ENCODE peak calls at places on chromosome X, in ten cellular contexts. X, N, U, L, Y, D, A, P, W and E are unnamed samples.

GRCh38 chrX:71253253-71254091 is 468 bp downstream of the ZMYM3 start:
- DNase-seq in L (peak; percentile 32), Y (peak; percentile 71), A (peak; percentile 57), P (peak; percentile 49), N (peak; percentile 47), U (no peak), W (peak; percentile 66), D (no peak), X (peak; percentile 30), E (peak; percentile 10)

GRCh38 chrX:153969904-153970397 is 1.7 kb downstream of the HCFC1 start:
- DNase-seq in X (no peak), N (no peak), A (no peak), W (peak; percentile 18), P (no peak), L (peak; percentile 23), D (no peak), U (no peak), Y (peak; percentile 61), E (peak; percentile 49)

GRCh38 chrX:40108084-40108958 is 10.6 kb upstream of the BCOR start:
- DNase-seq in D (no peak), A (peak; percentile 46), X (no peak), U (no peak), W (peak; percentile 28), P (peak; percentile 72), N (peak; percentile 54), L (peak; percentile 67), Y (no peak), E (no peak)

GRCh38 chrX:75301060-75301459 is 27.2 kb downstream of the UPRT start:
- DNase-seq in N (no peak), L (no peak), X (no peak), A (no peak), W (no peak), D (no peak), U (no peak), Y (no peak), P (no peak), E (peak; percentile 32)

GRCh38 chrX:11792461-11793421 is 34.7 kb downstream of the MSL3 start:
- DNase-seq in D (no peak), Y (no peak), A (no peak), X (peak; percentile 65), N (peak; percentile 43), P (no peak), W (no peak), L (no peak), U (no peak), E (no peak)

GRCh38 chrX:39972340-39972739 is 125.4 kb downstream of the BCOR start:
- DNase-seq in W (peak; percentile 32), X (no peak), L (peak; percentile 53), U (no peak), A (no peak), D (peak; percentile 32), Y (no peak), N (no peak), P (no peak), E (no peak)

GRCh38 chrX:40772290-40772689 is 36.9 kb upstream of the MED14 start:
- DNase-seq in U (no peak), X (no peak), P (no peak), W (peak; percentile 39), L (peak; percentile 73), Y (no peak), D (peak; percentile 24), A (no peak), N (no peak), E (no peak)

GRCh38 chrX:40278340-40279090 is 180.8 kb upstream of the BCOR start:
- DNase-seq in L (peak; percentile 22), A (no peak), X (peak; percentile 61), P (peak; percentile 43), W (no peak), D (no peak), Y (no peak), U (no peak), N (no peak), E (no peak)

GRCh38 chrX:149871940-149872339 is 9.0 kb upstream of the MAGEA8 start:
- DNase-seq in D (no peak), L (no peak), Y (no peak), N (no peak), X (peak; percentile 56), P (no peak), W (no peak), A (peak; percentile 50), U (no peak), E (no peak)